ENCODE peak calls at places on chromosomes 13 and 19, in nine cellular contexts. Q, E, N, X, Z, P, G, J and F are unnamed samples.

GRCh38 chr19:40191836-40192646 is 815 bp downstream of the MAP3K10 start:
- DNase-seq in Q (no peak), E (no peak), N (peak), X (peak), Z (peak), P (no peak), G (no peak), J (no peak), F (no peak)

GRCh38 chr13:50406831-50407230 is 391.6 kb downstream of the KCNRG start:
- DNase-seq in Q (no peak), E (no peak), N (no peak), X (no peak), Z (no peak), P (no peak), G (no peak), J (no peak), F (no peak)

GRCh38 chr13:52353116-52353718 is 52.8 kb downstream of the THSD1 start:
- DNase-seq in Q (no peak), E (no peak), N (peak), X (no peak), Z (peak), P (no peak), G (no peak), J (no peak), F (no peak)

GRCh38 chr19:10230155-10230903 is 802 bp downstream of the S1PR2 start:
- DNase-seq in Q (peak), E (peak), N (peak), X (peak), Z (peak), P (no peak), G (peak), J (peak), F (peak)

GRCh38 chr13:98944336-98944735 is 33.5 kb downstream of the DOCK9 start:
- DNase-seq in Q (no peak), E (no peak), N (no peak), X (peak), Z (no peak), P (no peak), G (no peak), J (no peak), F (no peak)

GRCh38 chr13:72651196-72651595 is 76.2 kb downstream of the MZT1 start:
- DNase-seq in Q (no peak), E (no peak), N (no peak), X (peak), Z (no peak), P (no peak), G (no peak), J (no peak), F (peak)

GRCh38 chr19:20247016-20247683 is 80.1 kb downstream of the ZNF486 start:
- DNase-seq in Q (peak), E (peak), N (no peak), X (peak), Z (peak), P (no peak), G (peak), J (peak), F (peak)

GRCh38 chr19:51948979-51949378 is 21.7 kb downstream of the ZNF613 start:
- DNase-seq in Q (no peak), E (no peak), N (peak), X (no peak), Z (peak), P (no peak), G (peak), J (no peak), F (no peak)

GRCh38 chr13:60112771-60113170 is 51.0 kb downstream of the DIAPH3 start:
- DNase-seq in Q (no peak), E (no peak), N (peak), X (no peak), Z (peak), P (no peak), G (no peak), J (no peak), F (no peak)

GRCh38 chr13:31204592-31204991 is 4.8 kb downstream of the B3GLCT start:
- DNase-seq in Q (no peak), E (no peak), N (peak), X (peak), Z (peak), P (no peak), G (no peak), J (no peak), F (no peak)

GRCh38 chr19:6890938-6891337 is 3.6 kb downstream of the ADGRE1 start:
- DNase-seq in Q (no peak), E (peak), N (no peak), X (no peak), Z (no peak), P (no peak), G (no peak), J (no peak), F (no peak)

GRCh38 chr19:33905937-33906577 is 109.4 kb downstream of the KCTD15 start:
- DNase-seq in Q (peak), E (no peak), N (no peak), X (no peak), Z (peak), P (no peak), G (peak), J (no peak), F (no peak)

GRCh38 chr19:1469200-1469935 is 9.6 kb downstream of the C19orf25 start:
- DNase-seq in Q (no peak), E (no peak), N (no peak), X (no peak), Z (no peak), P (no peak), G (no peak), J (no peak), F (no peak)